ENCODE peak calls at places on chromosomes 11 and 22, in nine cellular contexts. One of them, this sample, is unnamed.

GRCh38 chr11:134024420-134025085 is 44.3 kb upstream of the JAM3 start:
- DNase-seq in psoas muscle: no peak
- DNase-seq in fibroblast of pulmonary artery: no peak
- DNase-seq in body of pancreas: no peak
- DNase-seq in SK-N-MC: no peak
- DNase-seq in tibial artery: no peak
- DNase-seq in astrocyte of the cerebellum: no peak
- DNase-seq in CD8-positive, alpha-beta T cell: no peak
- DNase-seq in AG09309: no peak
- DNase-seq in this sample: no peak

GRCh38 chr22:37455896-37456295 is 28.6 kb upstream of the ELFN2 start:
- DNase-seq in psoas muscle: no peak
- DNase-seq in fibroblast of pulmonary artery: peak
- DNase-seq in body of pancreas: no peak
- DNase-seq in SK-N-MC: no peak
- DNase-seq in tibial artery: no peak
- DNase-seq in astrocyte of the cerebellum: no peak
- DNase-seq in CD8-positive, alpha-beta T cell: no peak
- DNase-seq in AG09309: no peak
- DNase-seq in this sample: no peak

GRCh38 chr11:25298450-25298849 is 801.6 kb downstream of the LUZP2 start:
- DNase-seq in psoas muscle: no peak
- DNase-seq in fibroblast of pulmonary artery: no peak
- DNase-seq in body of pancreas: no peak
- DNase-seq in SK-N-MC: no peak
- DNase-seq in tibial artery: no peak
- DNase-seq in astrocyte of the cerebellum: no peak
- DNase-seq in CD8-positive, alpha-beta T cell: no peak
- DNase-seq in AG09309: no peak
- DNase-seq in this sample: no peak

GRCh38 chr11:86288776-86289507 is 13.1 kb upstream of the HIKESHI start:
- DNase-seq in psoas muscle: no peak
- DNase-seq in fibroblast of pulmonary artery: peak
- DNase-seq in body of pancreas: no peak
- DNase-seq in SK-N-MC: no peak
- DNase-seq in tibial artery: no peak
- DNase-seq in astrocyte of the cerebellum: no peak
- DNase-seq in CD8-positive, alpha-beta T cell: no peak
- DNase-seq in AG09309: no peak
- DNase-seq in this sample: no peak

GRCh38 chr11:34068098-34068497 is 16.6 kb downstream of the CAPRIN1 start:
- DNase-seq in psoas muscle: no peak
- DNase-seq in fibroblast of pulmonary artery: peak
- DNase-seq in body of pancreas: no peak
- DNase-seq in SK-N-MC: no peak
- DNase-seq in tibial artery: no peak
- DNase-seq in astrocyte of the cerebellum: peak
- DNase-seq in CD8-positive, alpha-beta T cell: no peak
- DNase-seq in AG09309: no peak
- DNase-seq in this sample: no peak

GRCh38 chr22:36608987-36609386 is 80.0 kb upstream of the EIF3D start:
- DNase-seq in psoas muscle: no peak
- DNase-seq in fibroblast of pulmonary artery: no peak
- DNase-seq in body of pancreas: no peak
- DNase-seq in SK-N-MC: no peak
- DNase-seq in tibial artery: no peak
- DNase-seq in astrocyte of the cerebellum: no peak
- DNase-seq in CD8-positive, alpha-beta T cell: no peak
- DNase-seq in AG09309: no peak
- DNase-seq in this sample: no peak

GRCh38 chr22:31151872-31152271 is 8.1 kb upstream of the RNF185 start:
- DNase-seq in psoas muscle: no peak
- DNase-seq in fibroblast of pulmonary artery: no peak
- DNase-seq in body of pancreas: no peak
- DNase-seq in SK-N-MC: no peak
- DNase-seq in tibial artery: no peak
- DNase-seq in astrocyte of the cerebellum: no peak
- DNase-seq in CD8-positive, alpha-beta T cell: no peak
- DNase-seq in AG09309: no peak
- DNase-seq in this sample: no peak

GRCh38 chr11:132405728-132406127 is 1035.3 kb downstream of the NTM start:
- DNase-seq in psoas muscle: no peak
- DNase-seq in fibroblast of pulmonary artery: no peak
- DNase-seq in body of pancreas: no peak
- DNase-seq in SK-N-MC: no peak
- DNase-seq in tibial artery: no peak
- DNase-seq in astrocyte of the cerebellum: no peak
- DNase-seq in CD8-positive, alpha-beta T cell: no peak
- DNase-seq in AG09309: no peak
- DNase-seq in this sample: no peak

GRCh38 chr22:33018232-33018864 is 39.8 kb downstream of the SYN3 start:
- DNase-seq in psoas muscle: peak
- DNase-seq in fibroblast of pulmonary artery: peak
- DNase-seq in body of pancreas: peak
- DNase-seq in SK-N-MC: no peak
- DNase-seq in tibial artery: no peak
- DNase-seq in astrocyte of the cerebellum: no peak
- DNase-seq in CD8-positive, alpha-beta T cell: peak
- DNase-seq in AG09309: peak
- DNase-seq in this sample: no peak

GRCh38 chr11:86511086-86511551 is 136.4 kb downstream of the CCDC81 start:
- DNase-seq in psoas muscle: no peak
- DNase-seq in fibroblast of pulmonary artery: peak
- DNase-seq in body of pancreas: no peak
- DNase-seq in SK-N-MC: no peak
- DNase-seq in tibial artery: no peak
- DNase-seq in astrocyte of the cerebellum: no peak
- DNase-seq in CD8-positive, alpha-beta T cell: no peak
- DNase-seq in AG09309: no peak
- DNase-seq in this sample: peak

GRCh38 chr11:77074205-77074604 is 7.4 kb downstream of the CAPN5 start:
- DNase-seq in psoas muscle: no peak
- DNase-seq in fibroblast of pulmonary artery: no peak
- DNase-seq in body of pancreas: peak
- DNase-seq in SK-N-MC: no peak
- DNase-seq in tibial artery: peak
- DNase-seq in astrocyte of the cerebellum: no peak
- DNase-seq in CD8-positive, alpha-beta T cell: no peak
- DNase-seq in AG09309: no peak
- DNase-seq in this sample: no peak

GRCh38 chr22:32339190-32340012 is 18.3 kb upstream of the RFPL3 start:
- DNase-seq in psoas muscle: no peak
- DNase-seq in fibroblast of pulmonary artery: no peak
- DNase-seq in body of pancreas: no peak
- DNase-seq in SK-N-MC: no peak
- DNase-seq in tibial artery: no peak
- DNase-seq in astrocyte of the cerebellum: no peak
- DNase-seq in CD8-positive, alpha-beta T cell: no peak
- DNase-seq in AG09309: no peak
- DNase-seq in this sample: no peak

GRCh38 chr22:23401910-23402274 is 178.2 kb downstream of the IGLL1 start:
- DNase-seq in psoas muscle: no peak
- DNase-seq in fibroblast of pulmonary artery: no peak
- DNase-seq in body of pancreas: no peak
- DNase-seq in SK-N-MC: no peak
- DNase-seq in tibial artery: peak
- DNase-seq in astrocyte of the cerebellum: no peak
- DNase-seq in CD8-positive, alpha-beta T cell: no peak
- DNase-seq in AG09309: no peak
- DNase-seq in this sample: no peak
- H3K4me3 ChIP-seq in psoas muscle: peak
- H3K4me3 ChIP-seq in fibroblast of pulmonary artery: no peak
- H3K4me3 ChIP-seq in body of pancreas: no peak
- H3K4me3 ChIP-seq in SK-N-MC: no peak
- H3K4me3 ChIP-seq in tibial artery: no peak
- H3K4me3 ChIP-seq in astrocyte of the cerebellum: peak
- H3K4me3 ChIP-seq in CD8-positive, alpha-beta T cell: no peak
- H3K4me3 ChIP-seq in AG09309: no peak
- H3K4me3 ChIP-seq in this sample: no peak

GRCh38 chr11:46390331-46391171 is 1.0 kb downstream of the CHRM4 start:
- DNase-seq in psoas muscle: no peak
- DNase-seq in fibroblast of pulmonary artery: no peak
- DNase-seq in body of pancreas: no peak
- DNase-seq in SK-N-MC: no peak
- DNase-seq in tibial artery: no peak
- DNase-seq in astrocyte of the cerebellum: no peak
- DNase-seq in CD8-positive, alpha-beta T cell: no peak
- DNase-seq in AG09309: no peak
- DNase-seq in this sample: no peak

GRCh38 chr11:46391578-46392420 is at the start of gene CHRM4:
- DNase-seq in psoas muscle: no peak
- DNase-seq in fibroblast of pulmonary artery: peak
- DNase-seq in body of pancreas: no peak
- DNase-seq in SK-N-MC: no peak
- DNase-seq in tibial artery: peak
- DNase-seq in astrocyte of the cerebellum: no peak
- DNase-seq in CD8-positive, alpha-beta T cell: no peak
- DNase-seq in AG09309: no peak
- DNase-seq in this sample: no peak

GRCh38 chr11:46392421-46393230 is 1.1 kb upstream of the CHRM4 start:
- DNase-seq in psoas muscle: peak
- DNase-seq in fibroblast of pulmonary artery: peak
- DNase-seq in body of pancreas: peak
- DNase-seq in SK-N-MC: no peak
- DNase-seq in tibial artery: peak
- DNase-seq in astrocyte of the cerebellum: peak
- DNase-seq in CD8-positive, alpha-beta T cell: peak
- DNase-seq in AG09309: peak
- DNase-seq in this sample: peak

GRCh38 chr11:46389450-46390330 is 1.9 kb downstream of the CHRM4 start:
- DNase-seq in psoas muscle: peak
- DNase-seq in fibroblast of pulmonary artery: peak
- DNase-seq in body of pancreas: peak
- DNase-seq in SK-N-MC: no peak
- DNase-seq in tibial artery: no peak
- DNase-seq in astrocyte of the cerebellum: no peak
- DNase-seq in CD8-positive, alpha-beta T cell: peak
- DNase-seq in AG09309: no peak
- DNase-seq in this sample: no peak

DNA sequence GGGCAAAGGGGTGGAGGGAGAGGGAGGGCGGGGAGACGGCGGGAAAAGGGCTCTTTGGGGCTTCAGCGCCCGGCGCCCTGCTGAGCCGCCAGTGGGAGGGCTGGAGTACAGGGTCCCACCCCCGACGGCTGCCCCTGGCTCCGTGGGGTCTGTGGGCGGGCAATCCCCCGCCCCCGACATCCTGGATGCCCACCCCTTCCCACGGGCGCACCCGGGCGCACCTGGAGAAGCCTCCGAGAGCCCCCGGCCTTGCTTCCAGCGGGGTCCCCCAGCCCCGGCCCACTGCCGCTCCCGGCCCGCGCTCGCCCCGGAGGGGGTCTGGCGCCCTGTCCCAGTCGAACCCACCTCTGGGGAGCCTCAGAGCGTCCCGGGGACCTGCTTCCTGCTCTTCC is 394 bp downstream of the CHRM4 start:
- DNase-seq in psoas muscle: no peak
- DNase-seq in fibroblast of pulmonary artery: no peak
- DNase-seq in body of pancreas: no peak
- DNase-seq in SK-N-MC: no peak
- DNase-seq in tibial artery: no peak
- DNase-seq in astrocyte of the cerebellum: no peak
- DNase-seq in CD8-positive, alpha-beta T cell: no peak
- DNase-seq in AG09309: no peak
- DNase-seq in this sample: no peak
- H3K4me3 ChIP-seq in psoas muscle: peak
- H3K4me3 ChIP-seq in fibroblast of pulmonary artery: peak
- H3K4me3 ChIP-seq in body of pancreas: no peak
- H3K4me3 ChIP-seq in SK-N-MC: peak
- H3K4me3 ChIP-seq in tibial artery: peak
- H3K4me3 ChIP-seq in astrocyte of the cerebellum: peak
- H3K4me3 ChIP-seq in CD8-positive, alpha-beta T cell: no peak
- H3K4me3 ChIP-seq in AG09309: no peak
- H3K4me3 ChIP-seq in this sample: peak

DNA sequence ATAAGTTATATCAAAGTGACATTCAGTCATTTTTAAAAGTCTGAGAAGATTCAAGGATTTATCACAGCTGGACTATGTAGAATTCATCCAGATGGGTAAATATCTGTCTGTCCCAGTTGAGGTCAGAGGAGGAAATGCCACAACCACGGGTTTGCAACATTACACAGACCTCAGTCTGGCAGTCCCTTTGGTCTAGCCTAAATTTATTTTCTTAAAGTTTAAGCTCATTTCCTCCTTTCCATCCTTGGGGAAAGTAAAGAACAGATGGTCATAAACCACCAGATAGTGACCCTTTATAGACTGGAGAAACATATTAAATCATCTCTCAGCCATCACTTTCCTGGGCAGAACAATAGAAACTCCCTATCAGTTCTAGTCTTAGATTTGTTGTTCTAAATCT is 238.4 kb upstream of the DDI1 start:
- DNase-seq in psoas muscle: no peak
- DNase-seq in fibroblast of pulmonary artery: peak
- DNase-seq in body of pancreas: no peak
- DNase-seq in SK-N-MC: no peak
- DNase-seq in tibial artery: no peak
- DNase-seq in astrocyte of the cerebellum: no peak
- DNase-seq in CD8-positive, alpha-beta T cell: no peak
- DNase-seq in AG09309: peak
- DNase-seq in this sample: peak
- H3K4me3 ChIP-seq in psoas muscle: no peak
- H3K4me3 ChIP-seq in fibroblast of pulmonary artery: no peak
- H3K4me3 ChIP-seq in body of pancreas: no peak
- H3K4me3 ChIP-seq in SK-N-MC: no peak
- H3K4me3 ChIP-seq in tibial artery: no peak
- H3K4me3 ChIP-seq in astrocyte of the cerebellum: no peak
- H3K4me3 ChIP-seq in CD8-positive, alpha-beta T cell: no peak
- H3K4me3 ChIP-seq in AG09309: no peak
- H3K4me3 ChIP-seq in this sample: no peak

GRCh38 chr11:74478877-74479276 is 11.5 kb upstream of the KCNE3 start:
- DNase-seq in psoas muscle: no peak
- DNase-seq in fibroblast of pulmonary artery: no peak
- DNase-seq in body of pancreas: no peak
- DNase-seq in SK-N-MC: no peak
- DNase-seq in tibial artery: no peak
- DNase-seq in astrocyte of the cerebellum: no peak
- DNase-seq in CD8-positive, alpha-beta T cell: no peak
- DNase-seq in AG09309: no peak
- DNase-seq in this sample: no peak
- H3K4me3 ChIP-seq in psoas muscle: no peak
- H3K4me3 ChIP-seq in fibroblast of pulmonary artery: no peak
- H3K4me3 ChIP-seq in body of pancreas: no peak
- H3K4me3 ChIP-seq in SK-N-MC: no peak
- H3K4me3 ChIP-seq in tibial artery: no peak
- H3K4me3 ChIP-seq in astrocyte of the cerebellum: no peak
- H3K4me3 ChIP-seq in CD8-positive, alpha-beta T cell: no peak
- H3K4me3 ChIP-seq in AG09309: no peak
- H3K4me3 ChIP-seq in this sample: no peak

GRCh38 chr11:65578134-65578533 is 2.3 kb downstream of the EHBP1L1 start:
- DNase-seq in psoas muscle: no peak
- DNase-seq in fibroblast of pulmonary artery: no peak
- DNase-seq in body of pancreas: no peak
- DNase-seq in SK-N-MC: no peak
- DNase-seq in tibial artery: no peak
- DNase-seq in astrocyte of the cerebellum: no peak
- DNase-seq in CD8-positive, alpha-beta T cell: no peak
- DNase-seq in AG09309: no peak
- DNase-seq in this sample: no peak
- H3K4me3 ChIP-seq in psoas muscle: peak
- H3K4me3 ChIP-seq in fibroblast of pulmonary artery: no peak
- H3K4me3 ChIP-seq in body of pancreas: no peak
- H3K4me3 ChIP-seq in SK-N-MC: no peak
- H3K4me3 ChIP-seq in tibial artery: peak
- H3K4me3 ChIP-seq in astrocyte of the cerebellum: no peak
- H3K4me3 ChIP-seq in CD8-positive, alpha-beta T cell: no peak
- H3K4me3 ChIP-seq in AG09309: peak
- H3K4me3 ChIP-seq in this sample: no peak

This sample was measured in skeletal muscle cell.